ENCODE peak calls at places on chromosomes 13 and 19, in four cellular contexts. U is esophagus muscularis mucosa, G is IMR-90, T is uterus. X is an unnamed sample. For H3K9me3, the result is how much of the 10 kb centered on the place peaks cover.

GRCh38 chr19:34096020-34096915 is 76.0 kb upstream of the LSM14A start:
- DNase-seq in U (no peak), G (peak), T (no peak), X (no peak)

GRCh38 chr13:80217614-80218456 is 123.1 kb downstream of the SPRY2 start:
- DNase-seq in U (no peak), G (peak), T (no peak), X (no peak)

GRCh38 chr13:22271963-22272362 is 601.1 kb downstream of the FGF9 start:
- DNase-seq in U (no peak), G (no peak), T (no peak), X (no peak)

GRCh38 chr19:58395220-58395978 is at the start of gene RNF225:
- DNase-seq in U (no peak), G (no peak), T (no peak), X (peak)

GRCh38 chr13:101520672-101521071 is 68.2 kb downstream of the ITGBL1 start:
- DNase-seq in U (no peak), G (peak), T (no peak), X (no peak)

GRCh38 chr13:90683711-90684131 is 663.8 kb upstream of the MIR17HG start:
- DNase-seq in U (no peak), G (peak), T (no peak), X (no peak)

GRCh38 chr19:6354098-6354674 is 7.1 kb upstream of the CLPP start:
- DNase-seq in U (no peak), G (no peak), T (no peak), X (no peak)

GRCh38 chr13:62014299-62014698 is 598.6 kb upstream of the PCDH20 start:
- DNase-seq in U (no peak), G (peak), T (no peak), X (no peak)

GRCh38 chr19:16593181-16593580 is 21.0 kb upstream of the SLC35E1 start:
- DNase-seq in U (no peak), G (no peak), T (no peak), X (no peak)

GRCh38 chr19:13764101-13764807 is at the start of gene MRI1:
- DNase-seq in U (peak), G (peak), T (peak), X (peak)

GRCh38 chr13:29934531-29935308 is 84.3 kb upstream of the UBL3 start:
- DNase-seq in U (no peak), G (no peak), T (no peak), X (no peak)

GRCh38 chr19:54560881-54561385 is 12.7 kb upstream of the LILRA2 start:
- DNase-seq in U (peak), G (no peak), T (no peak), X (no peak)

GRCh38 chr19:41771410-41771809 is 16.1 kb downstream of the CEACAM6 start:
- DNase-seq in U (no peak), G (no peak), T (no peak), X (no peak)

GRCh38 chr13:59392328-59392727 is 771.4 kb downstream of the DIAPH3 start:
- DNase-seq in U (no peak), G (no peak), T (no peak), X (no peak)

GRCh38 chr19:49331616-49332055 is 3.6 kb upstream of the CD37 start:
- DNase-seq in U (peak), G (peak), T (no peak), X (no peak)

GRCh38 chr19:40139533-40140287 is 49.0 kb upstream of the ZNF780A start:
- DNase-seq in U (peak), G (peak), T (no peak), X (no peak)

GRCh38 chr19:45577111-45577905 is 7.3 kb downstream of the OPA3 start:
- DNase-seq in U (no peak), G (peak), T (no peak), X (peak)

GRCh38 chr13:28337196-28338045 is 157.5 kb downstream of the FLT1 start:
- DNase-seq in U (no peak), G (peak), T (no peak), X (no peak)

GRCh38 chr19:55305491-55305890 is 19.6 kb downstream of the TMEM150B start:
- DNase-seq in U (no peak), G (no peak), T (peak), X (no peak)

GRCh38 chr13:98447881-98448641 is 128.8 kb downstream of the STK24 start:
- DNase-seq in U (no peak), G (no peak), T (peak), X (no peak)

GRCh38 chr19:3770136-3771032 is 1.6 kb downstream of the RAX2 start:
- DNase-seq in U (no peak), G (no peak), T (no peak), X (no peak)

GRCh38 chr13:36904219-36904618 is 15.8 kb downstream of the SMAD9 start:
- DNase-seq in U (no peak), G (no peak), T (no peak), X (peak)

GRCh38 chr13:88602786-88603777 is 931.9 kb downstream of the SLITRK5 start:
- DNase-seq in U (no peak), G (no peak), T (no peak), X (no peak)

GRCh38 chr13:35978607-35979316 is 152.4 kb downstream of the DCLK1 start:
- DNase-seq in U (no peak), G (peak), T (peak), X (no peak)

GRCh38 chr19:35211545-35212230 is 16.9 kb downstream of the FAM187B start:
- DNase-seq in U (peak), G (no peak), T (peak), X (peak)

GRCh38 chr13:100336795-100337516 is 248.1 kb downstream of the PCCA start:
- DNase-seq in U (no peak), G (no peak), T (no peak), X (no peak)

GRCh38 chr19:34345934-34346333 is 19.1 kb upstream of the GPI start:
- DNase-seq in U (no peak), G (peak), T (no peak), X (peak)

GRCh38 chr13:98523455-98524102 is 53.3 kb downstream of the STK24 start:
- DNase-seq in U (no peak), G (no peak), T (no peak), X (no peak)

GRCh38 chr19:14114854-14115253 is 2.7 kb downstream of the PRKACA start:
- DNase-seq in U (no peak), G (no peak), T (no peak), X (peak)

GRCh38 chr13:100130092-100130491 is 41.2 kb downstream of the PCCA start:
- DNase-seq in U (no peak), G (no peak), T (no peak), X (no peak)

GRCh38 chr19:9140159-9140874 is at the start of gene ZNF317:
- DNase-seq in U (peak), G (peak), T (peak), X (peak)
- TF ChIP-seq POLR2A in U (peak), G (peak), T (peak), X (peak)

GRCh38 chr13:103403148-103403740 is 337.0 kb upstream of the SLC10A2 start:
- DNase-seq in U (no peak), G (no peak), T (no peak), X (no peak)

GRCh38 chr13:103406967-103407366 is 340.8 kb upstream of the SLC10A2 start:
- DNase-seq in U (no peak), G (no peak), T (no peak), X (no peak)

DNA sequence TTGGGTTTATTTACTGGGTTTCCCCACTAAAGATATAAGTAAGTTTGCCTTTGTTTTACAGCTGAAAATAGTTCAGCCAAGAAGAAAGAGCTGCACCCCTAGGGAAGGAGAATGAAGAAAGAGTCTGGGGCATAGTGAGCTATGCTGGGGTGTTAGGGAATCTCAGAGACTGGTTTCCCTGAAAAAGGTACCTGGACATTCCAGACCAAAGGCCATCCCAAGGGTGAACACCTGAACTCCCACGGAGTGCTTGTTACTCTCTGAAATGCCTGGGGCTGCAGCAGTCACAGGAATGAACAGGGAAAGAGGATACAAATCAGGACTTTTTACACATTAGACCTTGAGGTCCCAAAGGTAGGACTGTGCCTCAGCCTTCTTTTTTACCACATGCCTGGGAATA is 337.6 kb upstream of the SLC10A2 start:
- DNase-seq in U (no peak), G (no peak), T (no peak), X (no peak)
- H3K9me3 ChIP-seq in U (under half), G (under half), T (under half), X (under half)

GRCh38 chr19:51478381-51479285 is at the start of gene CEACAM18:
- DNase-seq in U (no peak), G (no peak), T (no peak), X (no peak)
- TF ChIP-seq POLR2A in U (no peak), G (no peak), T (no peak), X (no peak)

DNA sequence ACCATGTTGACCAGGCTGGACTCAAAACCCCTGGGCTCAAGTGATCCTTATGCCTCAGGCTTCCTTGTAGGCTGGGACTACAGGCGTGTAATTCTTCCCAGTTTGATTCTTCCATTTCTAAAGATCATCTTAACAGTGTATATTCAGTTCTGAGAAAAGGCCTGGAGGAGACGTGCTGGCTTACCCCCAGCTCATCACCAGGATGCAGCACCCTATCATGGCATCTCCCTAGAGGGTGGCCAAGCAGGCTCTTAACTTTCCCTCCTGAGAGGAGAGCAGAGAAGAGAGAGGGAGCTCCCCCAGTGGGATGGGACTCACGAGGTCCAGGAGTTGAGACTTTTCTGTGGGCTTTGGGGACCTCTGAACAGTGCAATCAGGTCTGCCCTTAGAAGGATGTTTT is 2.1 kb upstream of the TUBA3C start:
- DNase-seq in U (peak), G (no peak), T (no peak), X (no peak)
- H3K9me3 ChIP-seq in U (under half), G (under half), T (under half), X (under half)

DNA sequence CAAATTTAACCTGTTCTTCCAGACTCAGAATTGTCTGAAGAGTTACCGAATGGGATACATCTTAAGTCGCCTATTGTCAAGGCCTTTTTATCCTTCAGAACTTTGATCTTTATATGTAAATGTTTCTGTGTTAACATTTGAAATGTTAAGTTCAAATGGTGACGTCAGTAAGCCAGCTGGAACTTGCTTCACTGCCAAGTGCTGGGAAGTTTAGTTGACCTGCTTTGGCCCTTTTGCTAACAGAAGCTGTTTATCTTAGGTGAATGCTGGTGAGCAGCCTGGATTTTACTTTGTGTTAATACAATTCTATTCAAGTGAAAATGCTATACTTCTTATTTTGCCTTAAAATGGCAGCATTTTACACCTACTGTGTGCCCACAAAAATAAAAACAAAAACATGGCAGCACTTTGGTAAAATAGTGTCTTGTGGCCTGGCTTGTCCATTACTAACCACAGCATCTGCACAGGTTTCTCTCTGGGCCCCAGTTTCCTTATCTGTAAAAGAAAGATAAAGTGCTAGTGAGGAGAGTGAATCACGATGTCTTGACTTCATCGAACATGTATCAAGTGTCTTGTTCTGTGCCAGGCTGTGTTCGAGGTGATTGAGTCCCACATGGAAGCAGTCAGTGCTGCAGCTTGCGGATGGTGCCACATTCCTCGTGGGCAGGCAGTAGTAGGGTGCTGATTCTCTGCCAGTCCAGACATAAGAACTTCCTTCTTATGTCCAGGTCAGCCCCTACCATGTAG is 2.2 kb downstream of the NAXD start:
- DNase-seq in U (no peak), G (peak), T (peak), X (peak)
- TF ChIP-seq POLR2A in U (no peak), G (no peak), T (no peak), X (no peak)

DNA sequence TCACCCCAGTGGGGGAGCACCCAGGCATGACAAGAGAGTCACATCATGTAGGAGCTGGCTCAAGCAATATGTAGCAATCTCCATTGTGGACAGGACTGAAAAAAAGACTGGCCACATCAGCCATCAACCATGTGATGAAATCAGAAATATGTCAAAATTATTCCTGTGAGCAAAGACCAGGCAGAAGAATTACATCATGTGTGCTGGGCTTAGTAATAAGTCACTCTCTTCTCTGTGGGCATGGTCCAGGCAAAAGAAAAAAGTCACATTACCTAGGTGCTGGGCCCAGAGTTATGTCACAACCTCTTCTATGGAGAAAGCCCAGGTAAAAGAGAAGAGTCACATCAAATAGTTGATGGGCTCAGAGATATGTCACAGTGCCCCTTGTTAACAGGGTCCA is 28.3 kb upstream of the ZNF729 start:
- DNase-seq in U (peak), G (no peak), T (no peak), X (no peak)
- H3K9me3 ChIP-seq in U (under half), G (under half), T (under half), X (under half)

GRCh38 chr19:50359432-50359818 is 6.0 kb downstream of the NAPSA start:
- DNase-seq in U (no peak), G (no peak), T (no peak), X (no peak)

GRCh38 chr19:50361290-50362029 is 4.0 kb downstream of the NAPSA start:
- DNase-seq in U (no peak), G (no peak), T (no peak), X (no peak)

GRCh38 chr19:50356691-50357177 is 8.7 kb downstream of the NAPSA start:
- DNase-seq in U (no peak), G (no peak), T (no peak), X (no peak)

GRCh38 chr19:50357178-50358100 is 8.0 kb downstream of the NAPSA start:
- DNase-seq in U (peak), G (peak), T (peak), X (peak)

GRCh38 chr19:50358483-50359431 is 6.7 kb downstream of the NAPSA start:
- DNase-seq in U (no peak), G (peak), T (peak), X (peak)
- TF ChIP-seq POLR2A in U (no peak), G (no peak), T (peak), X (peak)

X was measured in transverse colon.